ENCODE peak calls at places on chromosomes 1 and 21, in eight cellular contexts. R, K, C, A, F, P, B and U are unnamed samples.

GRCh38 chr1:18886003-18886335 is 16.4 kb downstream of the ALDH4A1 start:
- DNase-seq in R (no peak), F (no peak), A (no peak), C (no peak), B (peak; percentile 59), P (no peak), K (no peak), U (no peak)

GRCh38 chr1:9265966-9266365 is 26.7 kb upstream of the SPSB1 start:
- DNase-seq in C (no peak), F (peak; percentile 20), A (no peak), R (no peak), P (no peak), B (no peak), K (no peak), U (no peak)

GRCh38 chr1:202274611-202275010 is 67.1 kb downstream of the UBE2T start:
- DNase-seq in K (peak; percentile 77), B (peak; percentile 12), R (peak; percentile 20), C (peak; percentile 50), P (no peak), A (no peak), F (peak; percentile 72), U (peak; percentile 61)

GRCh38 chr1:119871881-119872280 is 24.4 kb downstream of the ADAM30 start:
- DNase-seq in R (no peak), P (no peak), F (no peak), K (no peak), B (peak; percentile 63), A (no peak), C (no peak), U (no peak)

GRCh38 chr1:245353411-245353810 is 198.6 kb downstream of the KIF26B start:
- DNase-seq in C (no peak), R (no peak), P (no peak), B (no peak), A (no peak), F (peak; percentile 24), K (no peak), U (no peak)

GRCh38 chr1:41455479-41456271 is 28.8 kb downstream of the EDN2 start:
- DNase-seq in P (no peak), A (no peak), C (no peak), B (peak; percentile 40), K (no peak), F (no peak), R (peak; percentile 55), U (no peak)

GRCh38 chr1:220124542-220124941 is 30.6 kb downstream of the IARS2 start:
- DNase-seq in F (no peak), A (no peak), R (no peak), B (peak; percentile 71), C (no peak), K (no peak), P (no peak), U (no peak)

GRCh38 chr1:85596947-85597346 is 16.4 kb downstream of the CCN1 start:
- DNase-seq in C (no peak), B (no peak), A (no peak), K (no peak), R (no peak), P (no peak), F (no peak), U (no peak)

GRCh38 chr1:234912541-234913312 is 215.9 kb downstream of the TOMM20 start:
- DNase-seq in C (no peak), K (no peak), F (no peak), B (no peak), A (no peak), P (no peak), R (no peak), U (peak; percentile 39)

GRCh38 chr21:25558123-25558522 is 49.2 kb downstream of the MRPL39 start:
- DNase-seq in R (no peak), F (no peak), P (no peak), K (no peak), C (no peak), B (no peak), A (no peak), U (no peak)

DNA sequence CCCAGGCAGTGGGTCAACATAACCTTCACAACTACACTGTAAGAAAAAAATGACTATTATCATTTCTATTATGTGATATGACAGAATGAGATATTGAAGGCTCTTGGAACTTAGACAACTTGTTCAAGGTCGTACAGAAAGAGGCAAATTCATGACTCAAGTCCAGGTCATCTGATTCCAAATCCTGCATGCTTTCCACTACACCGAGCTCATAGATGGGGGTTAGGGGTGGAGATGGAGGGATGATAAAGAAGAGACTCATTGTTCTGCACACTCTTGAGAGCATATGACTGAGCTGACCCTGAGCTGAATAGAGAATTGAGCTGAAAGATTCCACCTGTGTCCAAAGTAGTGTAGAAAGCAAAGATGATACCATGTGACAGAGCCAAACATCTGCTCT is 2.8 kb downstream of the FCRL6 start:
- DNase-seq in A (no peak), B (peak; percentile 12), K (no peak), R (no peak), P (no peak), F (no peak), C (no peak), U (no peak)
- TF ChIP-seq POLR2A in A (no peak), B (no peak), K (no peak), R (no peak), P (no peak), F (no peak), C (no peak), U (no peak)

GRCh38 chr1:11180342-11180744 is 8.8 kb upstream of the ANGPTL7 start:
- DNase-seq in K (no peak), R (no peak), F (no peak), A (no peak), P (no peak), B (peak; percentile 49), C (no peak), U (no peak)
- TF ChIP-seq POLR2A in K (no peak), R (no peak), F (no peak), A (no peak), P (no peak), B (no peak), C (no peak), U (no peak)

GRCh38 chr1:152188673-152189591 is 29.9 kb upstream of the RPTN start:
- DNase-seq in F (peak; percentile 92), P (peak; percentile 81), K (peak; percentile 86), B (peak; percentile 30), C (peak; percentile 46), A (peak; percentile 40), R (peak; percentile 79), U (peak; percentile 58)

GRCh38 chr1:152191260-152191659 is 32.2 kb upstream of the RPTN start:
- DNase-seq in F (no peak), R (no peak), P (no peak), B (no peak), C (no peak), A (no peak), K (no peak), U (no peak)

GRCh38 chr1:152191711-152192110 is 32.3 kb downstream of the HRNR start:
- DNase-seq in K (no peak), A (no peak), R (no peak), C (no peak), B (no peak), F (no peak), P (no peak), U (no peak)

GRCh38 chr1:152189657-152190442 is 30.8 kb upstream of the RPTN start:
- DNase-seq in B (peak; percentile 38), R (peak; percentile 50), A (peak; percentile 48), F (peak; percentile 81), K (no peak), P (peak; percentile 68), C (peak; percentile 70), U (peak; percentile 67)

DNA sequence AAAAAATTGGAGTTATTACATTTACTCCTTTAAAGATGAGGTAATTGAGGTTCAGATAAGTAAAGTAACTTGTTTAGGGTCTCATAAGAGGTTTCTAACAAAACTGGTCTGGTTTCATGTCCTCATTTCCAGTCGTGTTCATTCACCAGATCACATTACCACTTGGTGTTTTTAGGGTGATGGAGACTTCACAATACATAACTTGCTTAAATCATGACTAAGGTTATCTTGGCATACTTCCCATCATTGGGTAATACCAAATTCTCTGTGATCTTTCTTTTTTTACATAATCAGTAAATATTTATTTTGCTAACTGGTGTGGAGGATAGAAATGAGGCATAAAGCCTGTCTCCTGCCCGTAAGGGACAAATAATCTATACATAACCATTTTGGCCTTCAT is 31.6 kb upstream of the RPTN start:
- DNase-seq in B (peak; percentile 5), P (no peak), F (no peak), K (no peak), A (no peak), R (no peak), C (no peak), U (no peak)
- TF ChIP-seq POLR2A in B (no peak), P (no peak), F (no peak), K (no peak), A (no peak), R (no peak), C (no peak), U (no peak)

DNA sequence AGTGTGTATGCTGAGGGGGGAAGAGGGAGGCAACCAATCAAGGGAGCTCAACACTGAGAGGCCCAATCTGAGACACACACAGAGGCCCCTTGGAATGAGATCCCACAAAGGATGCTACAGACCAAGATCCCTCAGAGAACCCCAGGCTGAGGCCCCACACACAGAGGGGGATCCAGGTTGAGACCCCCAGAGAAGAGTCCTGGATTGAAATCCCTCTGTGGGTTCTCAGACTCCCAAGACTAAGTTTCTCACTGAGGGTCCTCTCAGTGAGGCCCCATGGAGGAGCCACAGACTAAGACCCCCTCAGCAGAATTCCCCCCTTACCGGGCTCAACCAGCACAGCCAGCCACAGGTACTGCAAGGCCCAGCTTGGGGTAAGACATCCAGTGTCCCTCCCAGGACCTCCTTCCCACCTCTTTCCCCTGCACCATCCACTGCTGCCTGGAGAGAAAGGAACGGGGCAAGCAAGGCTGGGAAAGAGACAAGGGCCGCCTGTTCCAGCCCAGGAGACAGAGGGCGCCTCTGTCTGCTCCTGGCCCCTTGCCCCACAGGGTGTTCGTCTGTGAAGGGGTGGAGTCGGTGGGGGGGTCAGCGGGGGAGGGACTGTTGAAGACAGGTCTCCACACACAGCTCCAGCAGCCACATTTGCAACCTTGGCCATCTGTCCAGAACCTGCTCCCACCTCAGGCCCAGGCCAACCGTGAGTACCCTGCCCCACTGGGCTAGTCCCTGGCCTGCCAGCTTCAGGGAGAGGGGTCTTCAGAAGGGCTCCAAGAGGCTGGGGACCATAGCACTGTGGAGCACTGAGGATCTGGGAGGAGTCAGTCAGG is at the start of gene S100A1:
- DNase-seq in F (no peak), A (no peak), P (no peak), B (no peak), C (no peak), K (no peak), R (no peak), U (peak; percentile 86)
- TF ChIP-seq POLR2A in F (no peak), A (no peak), P (no peak), B (no peak), C (no peak), K (no peak), R (no peak), U (peak; percentile 26)

GRCh38 chr1:66373072-66373685 is 160.8 kb upstream of the SGIP1 start:
- DNase-seq in P (no peak), F (no peak), A (no peak), C (no peak), B (no peak), R (no peak), K (no peak), U (no peak)
- TF ChIP-seq POLR2A in P (no peak), F (no peak), A (no peak), C (no peak), B (no peak), R (no peak), K (no peak), U (no peak)

GRCh38 chr1:26449868-26450267 is 17.7 kb downstream of the DHDDS start:
- DNase-seq in F (no peak), K (no peak), C (no peak), A (no peak), B (no peak), R (no peak), P (no peak), U (no peak)

GRCh38 chr1:26452459-26453183 is 19.6 kb upstream of the HMGN2 start:
- DNase-seq in C (no peak), B (peak; percentile 21), F (no peak), R (no peak), A (no peak), K (no peak), P (no peak), U (no peak)

GRCh38 chr1:26450906-26451305 is 18.8 kb downstream of the DHDDS start:
- DNase-seq in C (no peak), R (no peak), F (no peak), P (no peak), A (no peak), B (no peak), K (no peak), U (no peak)
- TF ChIP-seq POLR2A in C (no peak), R (no peak), F (no peak), P (no peak), A (no peak), B (no peak), K (no peak), U (no peak)